ENCODE peak calls at places on chromosomes 1 and 21, in ten cellular contexts. One of them, this sample, is unnamed.

GRCh38 chr21:41245509-41246135 is 71.0 kb upstream of the FAM3B start:
- DNase-seq in AG04449: no peak
- DNase-seq in CD8-positive, alpha-beta T cell: no peak
- DNase-seq in fibroblast of mammary gland: no peak
- DNase-seq in neural progenitor cell: no peak
- DNase-seq in kidney epithelial cell: no peak
- DNase-seq in RWPE1: no peak
- DNase-seq in heart right ventricle: no peak
- DNase-seq in suprapubic skin: no peak
- DNase-seq in NB4: no peak
- DNase-seq in this sample: no peak

GRCh38 chr1:209893751-209894150 is 44.3 kb upstream of the SYT14 start:
- DNase-seq in AG04449: no peak
- DNase-seq in kidney epithelial cell: no peak
- DNase-seq in neural progenitor cell: no peak
- DNase-seq in heart right ventricle: no peak
- DNase-seq in NB4: no peak
- DNase-seq in suprapubic skin: no peak
- DNase-seq in fibroblast of mammary gland: no peak
- DNase-seq in CD8-positive, alpha-beta T cell: no peak
- DNase-seq in RWPE1: no peak
- DNase-seq in this sample: no peak

GRCh38 chr1:99326215-99326949 is 62.1 kb downstream of the PLPPR4 start:
- DNase-seq in AG04449: no peak
- DNase-seq in kidney epithelial cell: no peak
- DNase-seq in CD8-positive, alpha-beta T cell: no peak
- DNase-seq in suprapubic skin: no peak
- DNase-seq in neural progenitor cell: no peak
- DNase-seq in heart right ventricle: no peak
- DNase-seq in RWPE1: no peak
- DNase-seq in fibroblast of mammary gland: peak
- DNase-seq in NB4: no peak
- DNase-seq in this sample: no peak

GRCh38 chr1:26122988-26123973 is 11.7 kb downstream of the PDIK1L start:
- DNase-seq in NB4: peak
- DNase-seq in kidney epithelial cell: no peak
- DNase-seq in fibroblast of mammary gland: peak
- DNase-seq in neural progenitor cell: no peak
- DNase-seq in heart right ventricle: no peak
- DNase-seq in CD8-positive, alpha-beta T cell: no peak
- DNase-seq in suprapubic skin: no peak
- DNase-seq in AG04449: no peak
- DNase-seq in RWPE1: peak
- DNase-seq in this sample: no peak

GRCh38 chr1:80668370-80668769 is 1132.4 kb upstream of the ADGRL2 start:
- DNase-seq in neural progenitor cell: no peak
- DNase-seq in kidney epithelial cell: no peak
- DNase-seq in fibroblast of mammary gland: no peak
- DNase-seq in suprapubic skin: no peak
- DNase-seq in RWPE1: no peak
- DNase-seq in NB4: no peak
- DNase-seq in CD8-positive, alpha-beta T cell: no peak
- DNase-seq in heart right ventricle: no peak
- DNase-seq in AG04449: no peak
- DNase-seq in this sample: no peak

GRCh38 chr21:42212261-42212660 is 6.7 kb upstream of the ABCG1 start:
- DNase-seq in NB4: no peak
- DNase-seq in suprapubic skin: no peak
- DNase-seq in RWPE1: no peak
- DNase-seq in heart right ventricle: no peak
- DNase-seq in kidney epithelial cell: no peak
- DNase-seq in fibroblast of mammary gland: no peak
- DNase-seq in AG04449: no peak
- DNase-seq in neural progenitor cell: no peak
- DNase-seq in CD8-positive, alpha-beta T cell: no peak
- DNase-seq in this sample: no peak

GRCh38 chr1:175540928-175541645 is 202.3 kb downstream of the TNR start:
- DNase-seq in AG04449: no peak
- DNase-seq in RWPE1: no peak
- DNase-seq in kidney epithelial cell: no peak
- DNase-seq in suprapubic skin: no peak
- DNase-seq in fibroblast of mammary gland: no peak
- DNase-seq in NB4: no peak
- DNase-seq in neural progenitor cell: no peak
- DNase-seq in heart right ventricle: no peak
- DNase-seq in CD8-positive, alpha-beta T cell: no peak
- DNase-seq in this sample: no peak

GRCh38 chr1:117928881-117929339 is 511 bp downstream of the GDAP2 start:
- DNase-seq in AG04449: no peak
- DNase-seq in fibroblast of mammary gland: peak
- DNase-seq in RWPE1: peak
- DNase-seq in suprapubic skin: peak
- DNase-seq in heart right ventricle: peak
- DNase-seq in CD8-positive, alpha-beta T cell: no peak
- DNase-seq in neural progenitor cell: peak
- DNase-seq in kidney epithelial cell: peak
- DNase-seq in NB4: peak
- DNase-seq in this sample: peak

GRCh38 chr1:215568287-215568692 is 1.2 kb downstream of the KCTD3 start:
- DNase-seq in CD8-positive, alpha-beta T cell: no peak
- DNase-seq in heart right ventricle: no peak
- DNase-seq in AG04449: no peak
- DNase-seq in neural progenitor cell: no peak
- DNase-seq in NB4: peak
- DNase-seq in fibroblast of mammary gland: peak
- DNase-seq in RWPE1: peak
- DNase-seq in suprapubic skin: no peak
- DNase-seq in kidney epithelial cell: no peak
- DNase-seq in this sample: no peak

GRCh38 chr1:215569987-215570824 is 3.1 kb downstream of the KCTD3 start:
- DNase-seq in RWPE1: no peak
- DNase-seq in kidney epithelial cell: no peak
- DNase-seq in fibroblast of mammary gland: no peak
- DNase-seq in suprapubic skin: no peak
- DNase-seq in heart right ventricle: no peak
- DNase-seq in CD8-positive, alpha-beta T cell: no peak
- DNase-seq in AG04449: no peak
- DNase-seq in NB4: no peak
- DNase-seq in neural progenitor cell: no peak
- DNase-seq in this sample: no peak

GRCh38 chr1:215566556-215567490 is at the start of gene KCTD3:
- DNase-seq in suprapubic skin: peak
- DNase-seq in NB4: peak
- DNase-seq in fibroblast of mammary gland: peak
- DNase-seq in heart right ventricle: peak
- DNase-seq in RWPE1: peak
- DNase-seq in kidney epithelial cell: no peak
- DNase-seq in CD8-positive, alpha-beta T cell: no peak
- DNase-seq in AG04449: no peak
- DNase-seq in neural progenitor cell: peak
- DNase-seq in this sample: no peak

GRCh38 chr1:215567491-215568286 is 585 bp downstream of the KCTD3 start:
- DNase-seq in RWPE1: peak
- DNase-seq in NB4: peak
- DNase-seq in kidney epithelial cell: no peak
- DNase-seq in neural progenitor cell: peak
- DNase-seq in CD8-positive, alpha-beta T cell: no peak
- DNase-seq in suprapubic skin: no peak
- DNase-seq in fibroblast of mammary gland: peak
- DNase-seq in heart right ventricle: peak
- DNase-seq in AG04449: no peak
- DNase-seq in this sample: peak
- TF ChIP-seq CTCF in RWPE1: no peak
- TF ChIP-seq CTCF in NB4: no peak
- TF ChIP-seq CTCF in kidney epithelial cell: no peak
- TF ChIP-seq CTCF in neural progenitor cell: no peak
- TF ChIP-seq CTCF in CD8-positive, alpha-beta T cell: no peak
- TF ChIP-seq CTCF in suprapubic skin: no peak
- TF ChIP-seq CTCF in fibroblast of mammary gland: no peak
- TF ChIP-seq CTCF in heart right ventricle: no peak
- TF ChIP-seq CTCF in AG04449: no peak
- TF ChIP-seq CTCF in this sample: peak

DNA sequence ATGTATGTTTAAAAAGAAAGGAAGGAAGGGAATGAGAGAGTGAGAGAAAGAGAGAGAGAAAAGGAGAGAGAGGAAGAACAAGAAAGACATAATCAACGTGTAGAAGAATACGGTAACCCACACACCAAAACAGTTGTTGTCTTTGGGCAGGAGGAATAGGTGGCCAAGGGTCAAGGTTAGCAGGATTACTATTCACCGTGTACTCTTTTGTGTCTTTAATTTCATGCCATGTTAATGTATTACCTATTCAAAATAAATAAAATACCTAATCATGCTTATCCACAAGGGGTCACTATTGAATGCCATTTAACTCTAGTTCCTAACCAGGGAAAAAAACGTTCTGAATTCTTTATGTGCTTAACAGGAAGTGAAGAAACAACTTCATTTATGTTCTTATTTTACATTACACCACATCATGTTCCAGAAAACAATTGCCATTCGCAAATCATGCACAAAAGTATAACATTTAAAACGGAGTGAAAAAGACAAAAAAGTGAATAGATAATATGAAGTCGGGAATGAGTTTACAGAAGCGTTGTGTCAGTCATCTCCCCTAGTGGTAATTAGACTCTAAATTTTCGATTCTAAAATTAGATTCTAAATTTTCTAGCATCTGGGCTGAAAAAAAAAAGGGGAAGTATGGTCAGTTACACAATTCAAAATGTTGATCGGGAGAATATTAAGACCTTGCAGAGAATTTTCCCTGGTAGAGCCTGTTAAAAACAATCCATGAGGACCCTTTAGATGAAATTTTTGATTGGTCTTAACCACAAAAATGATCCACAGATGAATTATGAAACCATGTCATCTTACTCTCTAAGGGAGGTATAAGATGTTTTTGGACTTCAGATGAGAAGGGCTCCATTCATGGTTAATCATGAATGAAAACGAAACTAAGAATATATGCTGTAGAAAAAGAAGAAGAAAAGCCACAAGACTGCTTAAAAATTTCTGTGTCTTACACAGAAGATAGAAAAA is 694 bp upstream of the KMO start:
- DNase-seq in kidney epithelial cell: peak
- DNase-seq in fibroblast of mammary gland: peak
- DNase-seq in RWPE1: peak
- DNase-seq in NB4: peak
- DNase-seq in heart right ventricle: no peak
- DNase-seq in suprapubic skin: no peak
- DNase-seq in neural progenitor cell: peak
- DNase-seq in CD8-positive, alpha-beta T cell: no peak
- DNase-seq in AG04449: peak
- DNase-seq in this sample: no peak
- TF ChIP-seq CTCF in kidney epithelial cell: peak
- TF ChIP-seq CTCF in fibroblast of mammary gland: peak
- TF ChIP-seq CTCF in RWPE1: peak
- TF ChIP-seq CTCF in NB4: no peak
- TF ChIP-seq CTCF in heart right ventricle: peak
- TF ChIP-seq CTCF in suprapubic skin: peak
- TF ChIP-seq CTCF in neural progenitor cell: peak
- TF ChIP-seq CTCF in CD8-positive, alpha-beta T cell: peak
- TF ChIP-seq CTCF in AG04449: peak
- TF ChIP-seq CTCF in this sample: peak

GRCh38 chr1:45117766-45118165 is 88.6 kb downstream of the ZSWIM5 start:
- DNase-seq in suprapubic skin: no peak
- DNase-seq in kidney epithelial cell: no peak
- DNase-seq in NB4: no peak
- DNase-seq in fibroblast of mammary gland: no peak
- DNase-seq in RWPE1: no peak
- DNase-seq in AG04449: no peak
- DNase-seq in CD8-positive, alpha-beta T cell: no peak
- DNase-seq in neural progenitor cell: no peak
- DNase-seq in heart right ventricle: no peak
- DNase-seq in this sample: no peak

GRCh38 chr1:45111239-45111638 is 95.2 kb downstream of the ZSWIM5 start:
- DNase-seq in AG04449: no peak
- DNase-seq in suprapubic skin: no peak
- DNase-seq in heart right ventricle: no peak
- DNase-seq in neural progenitor cell: no peak
- DNase-seq in fibroblast of mammary gland: no peak
- DNase-seq in CD8-positive, alpha-beta T cell: no peak
- DNase-seq in RWPE1: no peak
- DNase-seq in kidney epithelial cell: no peak
- DNase-seq in NB4: no peak
- DNase-seq in this sample: no peak

GRCh38 chr1:45116820-45117219 is 89.6 kb downstream of the ZSWIM5 start:
- DNase-seq in RWPE1: no peak
- DNase-seq in kidney epithelial cell: no peak
- DNase-seq in AG04449: no peak
- DNase-seq in heart right ventricle: no peak
- DNase-seq in neural progenitor cell: no peak
- DNase-seq in suprapubic skin: no peak
- DNase-seq in fibroblast of mammary gland: no peak
- DNase-seq in CD8-positive, alpha-beta T cell: no peak
- DNase-seq in NB4: no peak
- DNase-seq in this sample: no peak

GRCh38 chr1:45116340-45116739 is 90.1 kb downstream of the ZSWIM5 start:
- DNase-seq in RWPE1: no peak
- DNase-seq in fibroblast of mammary gland: no peak
- DNase-seq in heart right ventricle: no peak
- DNase-seq in suprapubic skin: no peak
- DNase-seq in NB4: no peak
- DNase-seq in CD8-positive, alpha-beta T cell: no peak
- DNase-seq in neural progenitor cell: no peak
- DNase-seq in kidney epithelial cell: no peak
- DNase-seq in AG04449: no peak
- DNase-seq in this sample: no peak
- TF ChIP-seq CTCF in RWPE1: no peak
- TF ChIP-seq CTCF in fibroblast of mammary gland: no peak
- TF ChIP-seq CTCF in heart right ventricle: no peak
- TF ChIP-seq CTCF in suprapubic skin: no peak
- TF ChIP-seq CTCF in NB4: no peak
- TF ChIP-seq CTCF in CD8-positive, alpha-beta T cell: no peak
- TF ChIP-seq CTCF in neural progenitor cell: no peak
- TF ChIP-seq CTCF in kidney epithelial cell: no peak
- TF ChIP-seq CTCF in AG04449: no peak
- TF ChIP-seq CTCF in this sample: no peak

GRCh38 chr1:35860680-35861079 is 22.3 kb upstream of the AGO1 start:
- DNase-seq in suprapubic skin: no peak
- DNase-seq in AG04449: no peak
- DNase-seq in NB4: peak
- DNase-seq in neural progenitor cell: no peak
- DNase-seq in CD8-positive, alpha-beta T cell: no peak
- DNase-seq in kidney epithelial cell: no peak
- DNase-seq in RWPE1: no peak
- DNase-seq in heart right ventricle: no peak
- DNase-seq in fibroblast of mammary gland: no peak
- DNase-seq in this sample: no peak

GRCh38 chr1:35855016-35855700 is 27.9 kb upstream of the AGO1 start:
- DNase-seq in neural progenitor cell: peak
- DNase-seq in RWPE1: no peak
- DNase-seq in kidney epithelial cell: no peak
- DNase-seq in suprapubic skin: no peak
- DNase-seq in CD8-positive, alpha-beta T cell: no peak
- DNase-seq in NB4: peak
- DNase-seq in heart right ventricle: no peak
- DNase-seq in AG04449: no peak
- DNase-seq in fibroblast of mammary gland: no peak
- DNase-seq in this sample: no peak

GRCh38 chr1:35852241-35852640 is 30.8 kb upstream of the AGO1 start:
- DNase-seq in AG04449: no peak
- DNase-seq in kidney epithelial cell: no peak
- DNase-seq in neural progenitor cell: no peak
- DNase-seq in RWPE1: no peak
- DNase-seq in suprapubic skin: no peak
- DNase-seq in fibroblast of mammary gland: no peak
- DNase-seq in CD8-positive, alpha-beta T cell: no peak
- DNase-seq in heart right ventricle: no peak
- DNase-seq in NB4: no peak
- DNase-seq in this sample: no peak

GRCh38 chr1:35856964-35857363 is 26.0 kb upstream of the AGO1 start:
- DNase-seq in RWPE1: no peak
- DNase-seq in AG04449: no peak
- DNase-seq in suprapubic skin: no peak
- DNase-seq in CD8-positive, alpha-beta T cell: no peak
- DNase-seq in kidney epithelial cell: no peak
- DNase-seq in heart right ventricle: no peak
- DNase-seq in neural progenitor cell: no peak
- DNase-seq in NB4: no peak
- DNase-seq in fibroblast of mammary gland: no peak
- DNase-seq in this sample: no peak

GRCh38 chr1:35857830-35858229 is 25.2 kb upstream of the AGO1 start:
- DNase-seq in kidney epithelial cell: no peak
- DNase-seq in RWPE1: no peak
- DNase-seq in neural progenitor cell: peak
- DNase-seq in CD8-positive, alpha-beta T cell: no peak
- DNase-seq in AG04449: no peak
- DNase-seq in heart right ventricle: no peak
- DNase-seq in NB4: peak
- DNase-seq in fibroblast of mammary gland: peak
- DNase-seq in suprapubic skin: no peak
- DNase-seq in this sample: no peak
- TF ChIP-seq CTCF in kidney epithelial cell: peak
- TF ChIP-seq CTCF in RWPE1: no peak
- TF ChIP-seq CTCF in neural progenitor cell: peak
- TF ChIP-seq CTCF in CD8-positive, alpha-beta T cell: no peak
- TF ChIP-seq CTCF in AG04449: no peak
- TF ChIP-seq CTCF in heart right ventricle: no peak
- TF ChIP-seq CTCF in NB4: peak
- TF ChIP-seq CTCF in fibroblast of mammary gland: peak
- TF ChIP-seq CTCF in suprapubic skin: no peak
- TF ChIP-seq CTCF in this sample: peak

This sample was measured in chondrocyte.